ENCODE peak calls at places on chromosomes 12 and 14, in seven cellular contexts. One of them, this sample, is unnamed.

GRCh38 chr12:74415633-74416032 is 122.0 kb upstream of the ATXN7L3B start:
- DNase-seq in NCI-H2081: peak
- DNase-seq in hypothalamus: no peak
- DNase-seq in NCI-H1092 treated with DMSO at 0.1 percent for 48 hours: no peak
- DNase-seq in SHP77 treated with DMSO at 0.1 percent for 48 hours: peak
- DNase-seq in lower leg skin: no peak
- DNase-seq in activated gamma-delta T cell treated with anti-CD3 and anti-CD28 coated beads, Interleukin-2, amount 50 U/mL, for 16 hours: no peak
- DNase-seq in this sample: peak

GRCh38 chr12:121088208-121088585 is 44.5 kb upstream of the P2RX7 start:
- DNase-seq in NCI-H1092 treated with DMSO at 0.1 percent for 48 hours: no peak
- DNase-seq in lower leg skin: no peak
- DNase-seq in SHP77 treated with DMSO at 0.1 percent for 48 hours: no peak
- DNase-seq in hypothalamus: no peak
- DNase-seq in activated gamma-delta T cell treated with anti-CD3 and anti-CD28 coated beads, Interleukin-2, amount 50 U/mL, for 16 hours: no peak
- DNase-seq in NCI-H2081: no peak
- DNase-seq in this sample: no peak

GRCh38 chr14:73526036-73526984 is 10.6 kb upstream of the ACOT1 start:
- DNase-seq in SHP77 treated with DMSO at 0.1 percent for 48 hours: no peak
- DNase-seq in hypothalamus: no peak
- DNase-seq in NCI-H2081: peak
- DNase-seq in NCI-H1092 treated with DMSO at 0.1 percent for 48 hours: peak
- DNase-seq in activated gamma-delta T cell treated with anti-CD3 and anti-CD28 coated beads, Interleukin-2, amount 50 U/mL, for 16 hours: no peak
- DNase-seq in lower leg skin: no peak
- DNase-seq in this sample: no peak

GRCh38 chr12:49339464-49339861 is 2.5 kb upstream of the C1QL4 start:
- DNase-seq in NCI-H2081: no peak
- DNase-seq in SHP77 treated with DMSO at 0.1 percent for 48 hours: no peak
- DNase-seq in lower leg skin: peak
- DNase-seq in hypothalamus: no peak
- DNase-seq in activated gamma-delta T cell treated with anti-CD3 and anti-CD28 coated beads, Interleukin-2, amount 50 U/mL, for 16 hours: no peak
- DNase-seq in NCI-H1092 treated with DMSO at 0.1 percent for 48 hours: no peak
- DNase-seq in this sample: no peak

GRCh38 chr12:109693653-109694224 is 19.9 kb upstream of the FAM222A start:
- DNase-seq in lower leg skin: no peak
- DNase-seq in hypothalamus: no peak
- DNase-seq in NCI-H2081: peak
- DNase-seq in SHP77 treated with DMSO at 0.1 percent for 48 hours: no peak
- DNase-seq in activated gamma-delta T cell treated with anti-CD3 and anti-CD28 coated beads, Interleukin-2, amount 50 U/mL, for 16 hours: no peak
- DNase-seq in NCI-H1092 treated with DMSO at 0.1 percent for 48 hours: no peak
- DNase-seq in this sample: no peak

GRCh38 chr14:76773188-76773885 is 12.1 kb downstream of the VASH1 start:
- DNase-seq in lower leg skin: peak
- DNase-seq in activated gamma-delta T cell treated with anti-CD3 and anti-CD28 coated beads, Interleukin-2, amount 50 U/mL, for 16 hours: no peak
- DNase-seq in SHP77 treated with DMSO at 0.1 percent for 48 hours: no peak
- DNase-seq in hypothalamus: peak
- DNase-seq in NCI-H1092 treated with DMSO at 0.1 percent for 48 hours: no peak
- DNase-seq in NCI-H2081: no peak
- DNase-seq in this sample: no peak

GRCh38 chr12:47808049-47808448 is 11.7 kb downstream of the HDAC7 start:
- DNase-seq in SHP77 treated with DMSO at 0.1 percent for 48 hours: peak
- DNase-seq in NCI-H1092 treated with DMSO at 0.1 percent for 48 hours: no peak
- DNase-seq in lower leg skin: no peak
- DNase-seq in activated gamma-delta T cell treated with anti-CD3 and anti-CD28 coated beads, Interleukin-2, amount 50 U/mL, for 16 hours: peak
- DNase-seq in hypothalamus: no peak
- DNase-seq in NCI-H2081: peak
- DNase-seq in this sample: no peak

GRCh38 chr12:49667319-49668090 is 39.7 kb downstream of the FMNL3 start:
- DNase-seq in activated gamma-delta T cell treated with anti-CD3 and anti-CD28 coated beads, Interleukin-2, amount 50 U/mL, for 16 hours: no peak
- DNase-seq in NCI-H2081: no peak
- DNase-seq in SHP77 treated with DMSO at 0.1 percent for 48 hours: no peak
- DNase-seq in NCI-H1092 treated with DMSO at 0.1 percent for 48 hours: no peak
- DNase-seq in hypothalamus: no peak
- DNase-seq in lower leg skin: no peak
- DNase-seq in this sample: no peak

GRCh38 chr12:129312048-129312447 is 458.8 kb downstream of the GLT1D1 start:
- DNase-seq in hypothalamus: no peak
- DNase-seq in SHP77 treated with DMSO at 0.1 percent for 48 hours: no peak
- DNase-seq in NCI-H1092 treated with DMSO at 0.1 percent for 48 hours: no peak
- DNase-seq in lower leg skin: no peak
- DNase-seq in activated gamma-delta T cell treated with anti-CD3 and anti-CD28 coated beads, Interleukin-2, amount 50 U/mL, for 16 hours: no peak
- DNase-seq in NCI-H2081: no peak
- DNase-seq in this sample: no peak

GRCh38 chr14:55938249-55938791 is 179.9 kb upstream of the PELI2 start:
- DNase-seq in hypothalamus: peak
- DNase-seq in activated gamma-delta T cell treated with anti-CD3 and anti-CD28 coated beads, Interleukin-2, amount 50 U/mL, for 16 hours: no peak
- DNase-seq in lower leg skin: no peak
- DNase-seq in SHP77 treated with DMSO at 0.1 percent for 48 hours: no peak
- DNase-seq in NCI-H1092 treated with DMSO at 0.1 percent for 48 hours: peak
- DNase-seq in NCI-H2081: no peak
- DNase-seq in this sample: peak

GRCh38 chr14:26596722-26597030 is 1.2 kb downstream of the NOVA1 start:
- DNase-seq in lower leg skin: peak
- DNase-seq in hypothalamus: peak
- DNase-seq in NCI-H2081: peak
- DNase-seq in activated gamma-delta T cell treated with anti-CD3 and anti-CD28 coated beads, Interleukin-2, amount 50 U/mL, for 16 hours: no peak
- DNase-seq in SHP77 treated with DMSO at 0.1 percent for 48 hours: peak
- DNase-seq in NCI-H1092 treated with DMSO at 0.1 percent for 48 hours: peak
- DNase-seq in this sample: peak

GRCh38 chr12:52383331-52383730 is 2.1 kb downstream of the KRT84 start:
- DNase-seq in hypothalamus: no peak
- DNase-seq in NCI-H1092 treated with DMSO at 0.1 percent for 48 hours: no peak
- DNase-seq in activated gamma-delta T cell treated with anti-CD3 and anti-CD28 coated beads, Interleukin-2, amount 50 U/mL, for 16 hours: no peak
- DNase-seq in SHP77 treated with DMSO at 0.1 percent for 48 hours: no peak
- DNase-seq in lower leg skin: no peak
- DNase-seq in NCI-H2081: no peak
- DNase-seq in this sample: no peak

GRCh38 chr14:74019743-74020142 is 594 bp downstream of the BBOF1 start:
- DNase-seq in activated gamma-delta T cell treated with anti-CD3 and anti-CD28 coated beads, Interleukin-2, amount 50 U/mL, for 16 hours: no peak
- DNase-seq in lower leg skin: no peak
- DNase-seq in SHP77 treated with DMSO at 0.1 percent for 48 hours: no peak
- DNase-seq in hypothalamus: no peak
- DNase-seq in NCI-H2081: no peak
- DNase-seq in NCI-H1092 treated with DMSO at 0.1 percent for 48 hours: no peak
- DNase-seq in this sample: no peak

GRCh38 chr12:57902371-57903042 is 38.9 kb upstream of the ATP23 start:
- DNase-seq in SHP77 treated with DMSO at 0.1 percent for 48 hours: no peak
- DNase-seq in lower leg skin: no peak
- DNase-seq in hypothalamus: no peak
- DNase-seq in NCI-H1092 treated with DMSO at 0.1 percent for 48 hours: no peak
- DNase-seq in NCI-H2081: no peak
- DNase-seq in activated gamma-delta T cell treated with anti-CD3 and anti-CD28 coated beads, Interleukin-2, amount 50 U/mL, for 16 hours: no peak
- DNase-seq in this sample: no peak

GRCh38 chr12:34398366-34398705 is 376.0 kb downstream of the ALG10 start:
- DNase-seq in activated gamma-delta T cell treated with anti-CD3 and anti-CD28 coated beads, Interleukin-2, amount 50 U/mL, for 16 hours: no peak
- DNase-seq in lower leg skin: peak
- DNase-seq in SHP77 treated with DMSO at 0.1 percent for 48 hours: no peak
- DNase-seq in hypothalamus: no peak
- DNase-seq in NCI-H1092 treated with DMSO at 0.1 percent for 48 hours: no peak
- DNase-seq in NCI-H2081: no peak
- DNase-seq in this sample: no peak

GRCh38 chr12:114371250-114371649 is 34.7 kb downstream of the TBX5 start:
- DNase-seq in activated gamma-delta T cell treated with anti-CD3 and anti-CD28 coated beads, Interleukin-2, amount 50 U/mL, for 16 hours: no peak
- DNase-seq in hypothalamus: peak
- DNase-seq in NCI-H1092 treated with DMSO at 0.1 percent for 48 hours: no peak
- DNase-seq in NCI-H2081: no peak
- DNase-seq in lower leg skin: no peak
- DNase-seq in SHP77 treated with DMSO at 0.1 percent for 48 hours: no peak
- DNase-seq in this sample: no peak

GRCh38 chr14:105962532-105962931 is 436.1 kb downstream of the TMEM121 start:
- DNase-seq in NCI-H1092 treated with DMSO at 0.1 percent for 48 hours: no peak
- DNase-seq in activated gamma-delta T cell treated with anti-CD3 and anti-CD28 coated beads, Interleukin-2, amount 50 U/mL, for 16 hours: no peak
- DNase-seq in NCI-H2081: no peak
- DNase-seq in hypothalamus: no peak
- DNase-seq in SHP77 treated with DMSO at 0.1 percent for 48 hours: no peak
- DNase-seq in lower leg skin: peak
- DNase-seq in this sample: no peak

GRCh38 chr12:129552996-129553750 is 350.7 kb downstream of the TMEM132D start:
- DNase-seq in activated gamma-delta T cell treated with anti-CD3 and anti-CD28 coated beads, Interleukin-2, amount 50 U/mL, for 16 hours: no peak
- DNase-seq in NCI-H1092 treated with DMSO at 0.1 percent for 48 hours: no peak
- DNase-seq in NCI-H2081: no peak
- DNase-seq in lower leg skin: no peak
- DNase-seq in hypothalamus: no peak
- DNase-seq in SHP77 treated with DMSO at 0.1 percent for 48 hours: no peak
- DNase-seq in this sample: no peak

GRCh38 chr12:118714051-118714460 is 267.3 kb upstream of the SRRM4 start:
- DNase-seq in SHP77 treated with DMSO at 0.1 percent for 48 hours: peak
- DNase-seq in NCI-H1092 treated with DMSO at 0.1 percent for 48 hours: peak
- DNase-seq in lower leg skin: peak
- DNase-seq in hypothalamus: peak
- DNase-seq in NCI-H2081: peak
- DNase-seq in activated gamma-delta T cell treated with anti-CD3 and anti-CD28 coated beads, Interleukin-2, amount 50 U/mL, for 16 hours: no peak
- DNase-seq in this sample: peak

GRCh38 chr12:46915082-46915481 is 89.3 kb upstream of the SLC38A4 start:
- DNase-seq in SHP77 treated with DMSO at 0.1 percent for 48 hours: no peak
- DNase-seq in lower leg skin: peak
- DNase-seq in hypothalamus: no peak
- DNase-seq in NCI-H2081: no peak
- DNase-seq in activated gamma-delta T cell treated with anti-CD3 and anti-CD28 coated beads, Interleukin-2, amount 50 U/mL, for 16 hours: no peak
- DNase-seq in NCI-H1092 treated with DMSO at 0.1 percent for 48 hours: no peak
- DNase-seq in this sample: no peak

This sample was measured in NCI-H345.